ENCODE peak calls at places on chromosomes 11 and 22, in seven cellular contexts. One of them, this sample, is unnamed.

GRCh38 chr11:1219446-1219835 is 3.4 kb upstream of the MUC5B start:
- DNase-seq in B cell: no peak
- DNase-seq in nephron progenitor cell: peak
- DNase-seq in left lung: no peak
- DNase-seq in MCF 10A: no peak
- DNase-seq in cardiac fibroblast: no peak
- DNase-seq in neural crest cell: no peak
- DNase-seq in this sample: no peak

GRCh38 chr11:86671386-86672006 is 920 bp downstream of the ME3 start:
- DNase-seq in cardiac fibroblast: peak
- DNase-seq in neural crest cell: peak
- DNase-seq in left lung: peak
- DNase-seq in B cell: no peak
- DNase-seq in nephron progenitor cell: peak
- DNase-seq in MCF 10A: no peak
- DNase-seq in this sample: peak

GRCh38 chr11:94457118-94458029 is 36.3 kb downstream of the MRE11 start:
- DNase-seq in MCF 10A: no peak
- DNase-seq in left lung: no peak
- DNase-seq in neural crest cell: no peak
- DNase-seq in nephron progenitor cell: no peak
- DNase-seq in cardiac fibroblast: peak
- DNase-seq in B cell: no peak
- DNase-seq in this sample: no peak

GRCh38 chr11:132064987-132065620 is 694.7 kb downstream of the NTM start:
- DNase-seq in B cell: no peak
- DNase-seq in left lung: no peak
- DNase-seq in nephron progenitor cell: no peak
- DNase-seq in neural crest cell: no peak
- DNase-seq in cardiac fibroblast: peak
- DNase-seq in MCF 10A: no peak
- DNase-seq in this sample: no peak

GRCh38 chr22:40434745-40435144 is 64.4 kb downstream of the SGSM3 start:
- DNase-seq in left lung: no peak
- DNase-seq in MCF 10A: no peak
- DNase-seq in cardiac fibroblast: no peak
- DNase-seq in nephron progenitor cell: no peak
- DNase-seq in neural crest cell: no peak
- DNase-seq in B cell: no peak
- DNase-seq in this sample: no peak

GRCh38 chr11:4891996-4892640 is 10.4 kb downstream of the OR51T1 start:
- DNase-seq in MCF 10A: peak
- DNase-seq in cardiac fibroblast: peak
- DNase-seq in left lung: no peak
- DNase-seq in neural crest cell: no peak
- DNase-seq in B cell: no peak
- DNase-seq in nephron progenitor cell: no peak
- DNase-seq in this sample: no peak

GRCh38 chr11:83326326-83326725 is 40.2 kb upstream of the CCDC90B start:
- DNase-seq in cardiac fibroblast: no peak
- DNase-seq in MCF 10A: no peak
- DNase-seq in nephron progenitor cell: no peak
- DNase-seq in neural crest cell: no peak
- DNase-seq in B cell: no peak
- DNase-seq in left lung: no peak
- DNase-seq in this sample: no peak

GRCh38 chr11:109933126-109933525 is 160.1 kb upstream of the ZC3H12C start:
- DNase-seq in B cell: no peak
- DNase-seq in cardiac fibroblast: peak
- DNase-seq in left lung: no peak
- DNase-seq in neural crest cell: no peak
- DNase-seq in nephron progenitor cell: no peak
- DNase-seq in MCF 10A: no peak
- DNase-seq in this sample: no peak

GRCh38 chr11:124801014-124801413 is 808 bp upstream of the MSANTD2 start:
- DNase-seq in B cell: no peak
- DNase-seq in left lung: no peak
- DNase-seq in neural crest cell: no peak
- DNase-seq in nephron progenitor cell: no peak
- DNase-seq in MCF 10A: peak
- DNase-seq in cardiac fibroblast: peak
- DNase-seq in this sample: no peak

GRCh38 chr22:23278883-23279675 is 98.8 kb downstream of the BCR start:
- DNase-seq in cardiac fibroblast: no peak
- DNase-seq in MCF 10A: peak
- DNase-seq in neural crest cell: no peak
- DNase-seq in nephron progenitor cell: no peak
- DNase-seq in left lung: peak
- DNase-seq in B cell: no peak
- DNase-seq in this sample: no peak

GRCh38 chr11:68128682-68129327 is 7.6 kb upstream of the CHKA start:
- DNase-seq in B cell: no peak
- DNase-seq in cardiac fibroblast: peak
- DNase-seq in nephron progenitor cell: no peak
- DNase-seq in neural crest cell: no peak
- DNase-seq in left lung: peak
- DNase-seq in MCF 10A: no peak
- DNase-seq in this sample: no peak

GRCh38 chr11:73225851-73226250 is 7.8 kb downstream of the P2RY2 start:
- DNase-seq in neural crest cell: no peak
- DNase-seq in nephron progenitor cell: no peak
- DNase-seq in cardiac fibroblast: no peak
- DNase-seq in left lung: peak
- DNase-seq in B cell: no peak
- DNase-seq in MCF 10A: no peak
- DNase-seq in this sample: no peak

GRCh38 chr11:126194121-126194543 is 17.3 kb downstream of the RPUSD4 start:
- DNase-seq in MCF 10A: peak
- DNase-seq in left lung: no peak
- DNase-seq in neural crest cell: peak
- DNase-seq in B cell: no peak
- DNase-seq in nephron progenitor cell: peak
- DNase-seq in cardiac fibroblast: peak
- DNase-seq in this sample: peak

GRCh38 chr11:134207538-134208239 is 16.1 kb downstream of the NCAPD3 start:
- DNase-seq in nephron progenitor cell: peak
- DNase-seq in neural crest cell: peak
- DNase-seq in left lung: no peak
- DNase-seq in B cell: peak
- DNase-seq in MCF 10A: peak
- DNase-seq in cardiac fibroblast: peak
- DNase-seq in this sample: no peak

GRCh38 chr11:1927151-1928037 is 7.9 kb downstream of the TNNT3 start:
- DNase-seq in left lung: no peak
- DNase-seq in cardiac fibroblast: no peak
- DNase-seq in nephron progenitor cell: no peak
- DNase-seq in B cell: no peak
- DNase-seq in neural crest cell: no peak
- DNase-seq in MCF 10A: no peak
- DNase-seq in this sample: no peak

GRCh38 chr11:119315139-119316016 is 1.6 kb downstream of the MCAM start:
- DNase-seq in B cell: no peak
- DNase-seq in nephron progenitor cell: peak
- DNase-seq in cardiac fibroblast: no peak
- DNase-seq in left lung: no peak
- DNase-seq in neural crest cell: no peak
- DNase-seq in MCF 10A: no peak
- DNase-seq in this sample: no peak
- TF ChIP-seq CTCF in B cell: peak
- TF ChIP-seq CTCF in nephron progenitor cell: no peak
- TF ChIP-seq CTCF in cardiac fibroblast: no peak
- TF ChIP-seq CTCF in left lung: peak
- TF ChIP-seq CTCF in neural crest cell: no peak
- TF ChIP-seq CTCF in MCF 10A: no peak
- TF ChIP-seq CTCF in this sample: peak

DNA sequence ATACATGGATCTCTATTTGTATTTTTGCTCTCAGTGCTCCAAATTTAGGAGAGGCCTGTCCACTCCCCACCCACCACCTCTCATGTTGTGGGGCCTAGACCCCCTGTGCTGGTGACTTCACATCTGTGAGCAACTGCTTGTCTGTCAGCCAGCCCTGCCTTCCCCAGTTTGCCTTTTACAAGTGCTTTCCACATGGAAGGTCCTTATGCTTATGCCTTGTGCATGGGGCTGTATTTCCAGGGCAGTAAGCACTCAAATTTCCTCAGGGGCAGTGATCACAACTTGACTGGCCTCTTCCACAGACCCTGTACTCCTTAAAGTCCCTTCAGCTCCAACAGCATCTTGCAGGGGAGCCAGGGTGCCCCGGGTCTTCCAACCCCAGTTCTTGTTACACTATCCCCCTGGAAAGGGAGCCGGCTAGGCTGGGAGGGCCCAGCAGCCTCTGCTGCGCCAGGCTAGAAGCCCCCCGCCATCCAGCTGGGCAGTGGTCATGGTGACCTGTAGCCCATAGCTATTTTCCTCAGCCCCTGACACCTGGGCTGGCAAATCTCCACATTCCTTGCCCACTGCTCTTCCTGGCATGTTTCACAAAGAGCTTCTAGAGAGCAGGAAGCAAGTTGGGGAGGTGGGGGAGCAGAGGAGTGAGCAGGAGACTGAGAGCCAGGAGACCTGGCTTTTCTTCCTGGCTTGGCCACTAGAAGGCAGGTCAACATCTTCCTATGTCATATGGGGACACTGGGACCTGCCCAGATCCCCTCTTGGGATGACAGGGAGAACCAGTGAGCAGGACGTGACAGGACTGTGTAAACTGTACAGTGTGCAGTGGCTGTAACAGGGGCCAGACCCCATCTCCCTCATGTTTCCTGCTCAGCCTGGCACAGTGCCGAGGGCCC is 29.7 kb downstream of the GDPD5 start:
- DNase-seq in cardiac fibroblast: no peak
- DNase-seq in left lung: no peak
- DNase-seq in MCF 10A: no peak
- DNase-seq in B cell: no peak
- DNase-seq in neural crest cell: no peak
- DNase-seq in nephron progenitor cell: no peak
- DNase-seq in this sample: no peak
- TF ChIP-seq CTCF in cardiac fibroblast: no peak
- TF ChIP-seq CTCF in left lung: no peak
- TF ChIP-seq CTCF in MCF 10A: no peak
- TF ChIP-seq CTCF in B cell: no peak
- TF ChIP-seq CTCF in neural crest cell: no peak
- TF ChIP-seq CTCF in nephron progenitor cell: no peak
- TF ChIP-seq CTCF in this sample: no peak

DNA sequence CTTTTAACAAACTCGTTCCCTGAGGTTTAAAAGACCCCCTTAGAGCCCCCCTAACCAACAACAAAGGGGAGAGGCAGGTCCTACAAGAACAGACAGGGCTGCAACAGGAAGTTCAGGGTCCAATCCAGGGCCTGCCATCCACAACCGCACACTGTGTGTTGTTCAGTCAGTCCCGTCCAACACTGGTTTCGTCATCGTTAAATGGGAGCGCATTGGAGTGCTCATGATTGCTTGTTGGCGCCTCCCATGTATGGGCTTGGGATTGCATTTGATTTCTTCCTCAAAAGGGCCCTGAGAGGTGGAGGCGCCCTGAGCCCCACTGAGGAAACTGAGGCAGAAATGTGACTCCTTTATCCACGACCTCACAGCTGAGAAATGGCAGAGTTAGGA is 174.1 kb downstream of the MN1 start:
- DNase-seq in neural crest cell: no peak
- DNase-seq in B cell: no peak
- DNase-seq in cardiac fibroblast: no peak
- DNase-seq in left lung: no peak
- DNase-seq in MCF 10A: peak
- DNase-seq in nephron progenitor cell: no peak
- DNase-seq in this sample: no peak
- TF ChIP-seq CTCF in neural crest cell: no peak
- TF ChIP-seq CTCF in B cell: no peak
- TF ChIP-seq CTCF in cardiac fibroblast: no peak
- TF ChIP-seq CTCF in left lung: no peak
- TF ChIP-seq CTCF in MCF 10A: no peak
- TF ChIP-seq CTCF in nephron progenitor cell: no peak
- TF ChIP-seq CTCF in this sample: no peak

GRCh38 chr11:108891143-108891542 is 226.3 kb downstream of the DDX10 start:
- DNase-seq in B cell: no peak
- DNase-seq in neural crest cell: no peak
- DNase-seq in left lung: no peak
- DNase-seq in nephron progenitor cell: no peak
- DNase-seq in MCF 10A: no peak
- DNase-seq in cardiac fibroblast: no peak
- DNase-seq in this sample: no peak
- TF ChIP-seq CTCF in B cell: no peak
- TF ChIP-seq CTCF in neural crest cell: no peak
- TF ChIP-seq CTCF in left lung: no peak
- TF ChIP-seq CTCF in nephron progenitor cell: no peak
- TF ChIP-seq CTCF in MCF 10A: no peak
- TF ChIP-seq CTCF in cardiac fibroblast: no peak
- TF ChIP-seq CTCF in this sample: no peak